ENCODE peak calls at places on chromosomes 2 and 18, in four cellular contexts. One of them, this sample, is unnamed.
A peak's percentile ranks its signal among the peaks of the same experiment; 100 is the strongest.

GRCh38 chr18:45408218-45408617 is 207.1 kb upstream of the SLC14A2 start:
- DNase-seq in T-helper 2 cell: no peak
- DNase-seq in DMS53: peak; percentile 37
- DNase-seq in iris pigment epithelial cell: no peak
- DNase-seq in this sample: no peak

GRCh38 chr2:160365691-160366367 is 127.8 kb downstream of the RBMS1 start:
- DNase-seq in T-helper 2 cell: no peak
- DNase-seq in DMS53: no peak
- DNase-seq in iris pigment epithelial cell: no peak
- DNase-seq in this sample: no peak

GRCh38 chr2:20620696-20621365 is 30.1 kb downstream of the HS1BP3 start:
- DNase-seq in T-helper 2 cell: no peak
- DNase-seq in DMS53: no peak
- DNase-seq in iris pigment epithelial cell: no peak
- DNase-seq in this sample: no peak

GRCh38 chr2:159592446-159592845 is 23.9 kb downstream of the BAZ2B start:
- DNase-seq in T-helper 2 cell: no peak
- DNase-seq in DMS53: no peak
- DNase-seq in iris pigment epithelial cell: no peak
- DNase-seq in this sample: no peak

GRCh38 chr2:27857417-27858172 is 32.6 kb downstream of the RBKS start:
- DNase-seq in T-helper 2 cell: no peak
- DNase-seq in DMS53: no peak
- DNase-seq in iris pigment epithelial cell: peak; percentile 91
- DNase-seq in this sample: no peak

GRCh38 chr18:79484661-79485621 is 89.2 kb downstream of the NFATC1 start:
- DNase-seq in T-helper 2 cell: no peak
- DNase-seq in DMS53: peak; percentile 49
- DNase-seq in iris pigment epithelial cell: peak; percentile 96
- DNase-seq in this sample: peak; percentile 86

GRCh38 chr2:196453613-196454047 is 185.9 kb upstream of the CCDC150 start:
- DNase-seq in T-helper 2 cell: no peak
- DNase-seq in DMS53: peak; percentile 65
- DNase-seq in iris pigment epithelial cell: peak; percentile 58
- DNase-seq in this sample: peak; percentile 36

GRCh38 chr2:109427661-109428091 is 186.1 kb downstream of the SEPTIN10 start:
- DNase-seq in T-helper 2 cell: no peak
- DNase-seq in DMS53: no peak
- DNase-seq in iris pigment epithelial cell: no peak
- DNase-seq in this sample: no peak

GRCh38 chr2:210072922-210073509 is 70.6 kb downstream of the RPE start:
- DNase-seq in T-helper 2 cell: no peak
- DNase-seq in DMS53: peak; percentile 81
- DNase-seq in iris pigment epithelial cell: peak; percentile 58
- DNase-seq in this sample: peak; percentile 26

GRCh38 chr2:27051902-27052645 is 606 bp downstream of the AGBL5 start:
- DNase-seq in T-helper 2 cell: no peak
- DNase-seq in DMS53: peak; percentile 49
- DNase-seq in iris pigment epithelial cell: no peak
- DNase-seq in this sample: no peak

GRCh38 chr2:239983004-239983778 is 42.0 kb downstream of the NDUFA10 start:
- DNase-seq in T-helper 2 cell: no peak
- DNase-seq in DMS53: no peak
- DNase-seq in iris pigment epithelial cell: no peak
- DNase-seq in this sample: no peak

GRCh38 chr2:221553333-221553732 is 18.8 kb downstream of the EPHA4 start:
- DNase-seq in T-helper 2 cell: no peak
- DNase-seq in DMS53: no peak
- DNase-seq in iris pigment epithelial cell: no peak
- DNase-seq in this sample: no peak

GRCh38 chr2:9112079-9112721 is 94.4 kb upstream of the ASAP2 start:
- DNase-seq in T-helper 2 cell: no peak
- DNase-seq in DMS53: no peak
- DNase-seq in iris pigment epithelial cell: peak; percentile 96
- DNase-seq in this sample: peak; percentile 47

GRCh38 chr2:6911721-6912120 is 5.5 kb upstream of the RNF144A start:
- DNase-seq in T-helper 2 cell: no peak
- DNase-seq in DMS53: no peak
- DNase-seq in iris pigment epithelial cell: no peak
- DNase-seq in this sample: no peak

GRCh38 chr2:62456721-62457539 is 49.1 kb downstream of the TMEM17 start:
- DNase-seq in T-helper 2 cell: peak; percentile 32
- DNase-seq in DMS53: peak; percentile 81
- DNase-seq in iris pigment epithelial cell: peak; percentile 82
- DNase-seq in this sample: no peak

GRCh38 chr2:163652741-163653140 is 83.1 kb downstream of the FIGN start:
- DNase-seq in T-helper 2 cell: no peak
- DNase-seq in DMS53: no peak
- DNase-seq in iris pigment epithelial cell: no peak
- DNase-seq in this sample: no peak

GRCh38 chr2:134282638-134283400 is 28.9 kb downstream of the MGAT5 start:
- DNase-seq in T-helper 2 cell: peak; percentile 36
- DNase-seq in DMS53: no peak
- DNase-seq in iris pigment epithelial cell: no peak
- DNase-seq in this sample: no peak

GRCh38 chr18:63180971-63181376 is 138.6 kb downstream of the BCL2 start:
- DNase-seq in T-helper 2 cell: no peak
- DNase-seq in DMS53: no peak
- DNase-seq in iris pigment epithelial cell: no peak
- DNase-seq in this sample: no peak

GRCh38 chr2:235957231-235957630 is 211.0 kb downstream of the GBX2 start:
- DNase-seq in T-helper 2 cell: no peak
- DNase-seq in DMS53: no peak
- DNase-seq in iris pigment epithelial cell: no peak
- DNase-seq in this sample: no peak

GRCh38 chr18:50356036-50356945 is 18.6 kb upstream of the SKA1 start:
- DNase-seq in T-helper 2 cell: no peak
- DNase-seq in DMS53: peak; percentile 78
- DNase-seq in iris pigment epithelial cell: peak; percentile 31
- DNase-seq in this sample: no peak

GRCh38 chr18:62420513-62421209 is 95.6 kb downstream of the TNFRSF11A start:
- DNase-seq in T-helper 2 cell: peak; percentile 59
- DNase-seq in DMS53: peak; percentile 87
- DNase-seq in iris pigment epithelial cell: peak; percentile 84
- DNase-seq in this sample: no peak

GRCh38 chr2:97752342-97753334 is 39.3 kb downstream of the ZAP70 start:
- DNase-seq in T-helper 2 cell: no peak
- DNase-seq in DMS53: no peak
- DNase-seq in iris pigment epithelial cell: peak; percentile 68
- DNase-seq in this sample: no peak

GRCh38 chr2:19711470-19712372 is 190.1 kb downstream of the TTC32 start:
- DNase-seq in T-helper 2 cell: no peak
- DNase-seq in DMS53: peak; percentile 92
- DNase-seq in iris pigment epithelial cell: peak; percentile 98
- DNase-seq in this sample: peak; percentile 57

GRCh38 chr18:63818212-63818611 is 43.0 kb downstream of the SERPINB7 start:
- DNase-seq in T-helper 2 cell: no peak
- DNase-seq in DMS53: no peak
- DNase-seq in iris pigment epithelial cell: no peak
- DNase-seq in this sample: no peak

GRCh38 chr2:158556124-158556523 is 99.4 kb downstream of the PKP4 start:
- DNase-seq in T-helper 2 cell: no peak
- DNase-seq in DMS53: no peak
- DNase-seq in iris pigment epithelial cell: no peak
- DNase-seq in this sample: no peak

GRCh38 chr18:34330308-34330707 is 105.6 kb upstream of the NOL4 start:
- DNase-seq in T-helper 2 cell: no peak
- DNase-seq in DMS53: peak; percentile 31
- DNase-seq in iris pigment epithelial cell: no peak
- DNase-seq in this sample: no peak

GRCh38 chr2:237699870-237700582 is 72.6 kb downstream of the LRRFIP1 start:
- DNase-seq in T-helper 2 cell: no peak
- DNase-seq in DMS53: no peak
- DNase-seq in iris pigment epithelial cell: no peak
- DNase-seq in this sample: no peak

GRCh38 chr2:89833780-89834117 is 1142.3 kb downstream of the RPIA start:
- DNase-seq in T-helper 2 cell: no peak
- DNase-seq in DMS53: no peak
- DNase-seq in iris pigment epithelial cell: peak; percentile 37
- DNase-seq in this sample: no peak

This sample was measured in smooth muscle cell of the brain vasculature.